ENCODE peak calls at places on chromosomes 11 and 22, in seven cellular contexts. Q is CD8-positive, alpha-beta T cell; C is Peyer's patch; V is cardiac fibroblast; M is fibroblast of pulmonary artery; U is astrocyte of the spinal cord; E is heart left ventricle. S is an unnamed sample.

GRCh38 chr22:47174096-47174495 is 411.6 kb downstream of the TBC1D22A start:
- DNase-seq in M (no peak), Q (no peak), C (no peak), U (no peak), V (no peak), E (no peak), S (no peak)

GRCh38 chr11:132576706-132577105 is 955.6 kb downstream of the OPCML start:
- DNase-seq in U (peak; percentile 90), E (no peak), V (peak; percentile 96), M (peak; percentile 90), C (no peak), Q (no peak), S (no peak)

GRCh38 chr22:24086310-24086709 is 75.2 kb downstream of the CABIN1 start:
- DNase-seq in M (no peak), V (no peak), C (no peak), U (no peak), E (no peak), Q (no peak), S (no peak)

GRCh38 chr11:75525433-75526191 is at the start of gene GDPD5:
- DNase-seq in M (peak; percentile 79), C (peak; percentile 89), V (peak; percentile 66), E (peak; percentile 86), U (peak; percentile 66), Q (peak; percentile 77), S (no peak)

GRCh38 chr22:49573109-49573765 is 254.4 kb downstream of the BRD1 start:
- DNase-seq in Q (no peak), M (no peak), V (no peak), C (peak; percentile 38), U (no peak), E (peak; percentile 14), S (no peak)

GRCh38 chr22:33381531-33382406 is 323.6 kb upstream of the SYN3 start:
- DNase-seq in Q (no peak), E (no peak), C (no peak), V (no peak), M (no peak), U (no peak), S (no peak)

GRCh38 chr11:829116-829945 is 1.6 kb downstream of the CRACR2B start:
- DNase-seq in Q (no peak), U (no peak), C (no peak), M (no peak), E (no peak), V (no peak), S (no peak)

GRCh38 chr11:131674051-131674755 is 303.8 kb downstream of the NTM start:
- DNase-seq in U (peak; percentile 80), C (peak; percentile 65), E (peak; percentile 70), M (peak; percentile 78), Q (no peak), V (peak; percentile 83), S (peak; percentile 47)

GRCh38 chr11:107493117-107493516 is 35.5 kb upstream of the CWF19L2 start:
- DNase-seq in U (peak; percentile 27), M (peak; percentile 11), Q (no peak), E (no peak), C (no peak), V (peak; percentile 64), S (peak; percentile 17)

GRCh38 chr22:25141994-25142620 is 57.6 kb upstream of the CRYBB3 start:
- DNase-seq in Q (no peak), V (no peak), U (no peak), C (no peak), M (no peak), E (no peak), S (no peak)

GRCh38 chr11:63866211-63866610 is 27.3 kb downstream of the MARK2 start:
- DNase-seq in E (no peak), C (no peak), M (peak; percentile 68), V (peak; percentile 51), U (peak; percentile 54), Q (peak; percentile 76), S (no peak)

GRCh38 chr22:48953830-48954229 is 873.8 kb downstream of the BRD1 start:
- DNase-seq in C (no peak), Q (no peak), V (no peak), E (no peak), U (no peak), M (no peak), S (no peak)

GRCh38 chr11:65569164-65569972 is 909 bp upstream of the ZNRD2 start:
- DNase-seq in C (no peak), U (no peak), V (no peak), M (no peak), Q (no peak), E (no peak), S (no peak)

GRCh38 chr11:65569973-65570918 is at the start of gene ZNRD2:
- DNase-seq in M (peak; percentile 99), Q (peak; percentile 98), U (peak; percentile 100), V (peak; percentile 99), C (peak; percentile 98), E (peak; percentile 98), S (peak; percentile 94)

GRCh38 chr11:65572356-65573043 is at the start of gene FAM89B:
- DNase-seq in E (peak; percentile 92), U (peak; percentile 85), M (peak; percentile 86), Q (peak; percentile 91), V (peak; percentile 83), C (peak; percentile 95), S (no peak)

GRCh38 chr11:65571940-65572339 is 398 bp upstream of the FAM89B start:
- DNase-seq in C (no peak), E (no peak), Q (peak; percentile 13), V (peak; percentile 54), U (peak; percentile 54), M (peak; percentile 57), S (no peak)

GRCh38 chr11:65571420-65571819 is 918 bp upstream of the FAM89B start:
- DNase-seq in V (no peak), C (no peak), Q (no peak), M (no peak), E (no peak), U (no peak), S (no peak)
- TF ChIP-seq CTCF in V (no peak), C (no peak), Q (no peak), M (no peak), E (no peak), U (no peak), S (no peak)

GRCh38 chr11:42249956-42250355 is 790.5 kb upstream of the LRRC4C start:
- DNase-seq in V (peak; percentile 48), Q (no peak), C (no peak), M (peak; percentile 81), E (no peak), U (no peak), S (no peak)
- H3K4me3 ChIP-seq in V (no peak overlapping the region), Q (no peak overlapping the region), C (no peak overlapping the region), M (peak overlapping the region; percentile 36), E (no peak overlapping the region), U (no peak overlapping the region), S (no peak overlapping the region)

GRCh38 chr11:95087171-95087570 is 2.5 kb upstream of the ENDOD1 start:
- DNase-seq in M (no peak), Q (no peak), U (no peak), E (no peak), C (no peak), V (no peak), S (no peak)

GRCh38 chr11:95091663-95092062 is 2.0 kb downstream of the ENDOD1 start:
- DNase-seq in C (no peak), M (no peak), U (no peak), Q (no peak), V (no peak), E (no peak), S (no peak)

GRCh38 chr11:95088946-95089619 is 563 bp upstream of the ENDOD1 start:
- DNase-seq in V (no peak), M (no peak), Q (peak; percentile 20), C (no peak), U (no peak), E (no peak), S (no peak)

GRCh38 chr11:95092549-95093324 is 3.1 kb downstream of the ENDOD1 start:
- DNase-seq in E (no peak), V (peak; percentile 78), M (peak; percentile 52), U (peak; percentile 67), Q (peak; percentile 23), C (peak; percentile 59), S (peak; percentile 61)

GRCh38 chr11:95089620-95090542 is at the start of gene ENDOD1:
- DNase-seq in C (peak; percentile 93), U (peak; percentile 80), M (peak; percentile 84), V (peak; percentile 81), Q (peak; percentile 83), E (peak; percentile 88), S (no peak)
- TF ChIP-seq CTCF in C (no peak), U (peak; percentile 3), M (no peak), V (peak; percentile 6), Q (no peak), E (no peak), S (peak; percentile 14)

GRCh38 chr11:60241786-60242185 is 1.2 kb downstream of the MS4A4E start:
- DNase-seq in U (no peak), V (no peak), E (no peak), C (no peak), M (no peak), Q (no peak), S (no peak)

GRCh38 chr11:60240661-60241060 is 2.3 kb downstream of the MS4A4E start:
- DNase-seq in C (no peak), M (no peak), E (no peak), Q (no peak), V (no peak), U (no peak), S (no peak)

GRCh38 chr11:60242607-60243292 is at the start of gene MS4A4E:
- DNase-seq in U (no peak), E (no peak), M (no peak), Q (no peak), V (no peak), C (no peak), S (no peak)
- H3K4me3 ChIP-seq in U (no peak within 1 kb of the TSS), E (no peak within 1 kb of the TSS), M (no peak within 1 kb of the TSS), Q (no peak within 1 kb of the TSS), V (no peak within 1 kb of the TSS), C (no peak within 1 kb of the TSS), S (no peak within 1 kb of the TSS)

GRCh38 chr22:34804588-34804987 is 261.4 kb upstream of the ISX start:
- DNase-seq in M (no peak), E (no peak), U (no peak), V (no peak), Q (no peak), C (no peak), S (no peak)
- TF ChIP-seq CTCF in M (no peak), E (no peak), U (no peak), V (no peak), Q (no peak), C (no peak), S (no peak)

DNA sequence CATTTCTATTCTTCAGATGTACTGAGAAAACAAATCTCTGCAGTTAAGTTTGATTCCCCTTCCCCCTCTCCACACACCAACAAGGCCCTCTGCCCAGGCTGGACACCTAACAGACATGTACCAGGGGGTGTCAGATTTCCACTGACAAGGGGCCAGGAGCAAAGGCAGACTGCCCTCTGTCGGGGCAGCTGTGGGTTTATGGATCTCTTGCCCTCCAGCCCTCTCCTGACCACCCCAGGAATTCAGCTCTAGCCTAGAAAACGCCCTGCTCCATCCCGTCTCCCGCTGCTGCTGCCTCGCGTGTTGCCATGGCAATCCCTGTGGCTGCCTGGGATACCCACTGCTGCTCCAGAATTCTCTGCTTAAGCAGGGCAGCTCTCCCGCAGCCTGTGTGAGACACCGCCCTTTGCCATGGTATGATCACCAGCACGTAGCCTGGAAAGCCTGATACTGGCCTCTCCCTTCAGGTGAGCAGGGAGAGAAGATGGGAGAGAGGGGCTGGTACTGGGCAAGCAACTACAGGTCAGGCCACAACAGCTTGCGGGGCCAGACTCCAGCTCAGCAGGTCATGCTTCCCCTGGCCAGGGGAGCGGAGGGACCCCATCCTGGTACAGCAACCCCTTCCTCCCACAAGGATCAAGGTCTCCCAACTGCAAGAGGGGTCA is 41.6 kb downstream of the BUD13 start:
- DNase-seq in E (no peak), M (peak; percentile 3), V (no peak), Q (no peak), U (peak; percentile 45), C (no peak), S (no peak)
- H3K4me3 ChIP-seq in E (no peak overlapping the region), M (no peak overlapping the region), V (no peak overlapping the region), Q (no peak overlapping the region), U (no peak overlapping the region), C (no peak overlapping the region), S (no peak overlapping the region)

S was measured in Panc1.